ENCODE peak calls at places on chromosomes 4 and X, in eight cellular contexts. One of them, this sample, is unnamed.
A peak's percentile ranks its signal among the peaks of the same experiment; 100 is the strongest.

GRCh38 chr4:24470681-24471622 is 113.4 kb downstream of the DHX15 start:
- DNase-seq in HCT116: no peak
- DNase-seq in K562: no peak
- DNase-seq in GM23338: peak; percentile 60
- DNase-seq in SK-N-SH: peak; percentile 63
- DNase-seq in HL-60: peak; percentile 12
- DNase-seq in HepG2: no peak
- DNase-seq in GM12878: no peak
- DNase-seq in this sample: no peak

GRCh38 chr4:165289429-165289785 is 38.1 kb upstream of the MSMO1 start:
- DNase-seq in HCT116: no peak
- DNase-seq in K562: no peak
- DNase-seq in GM23338: no peak
- DNase-seq in SK-N-SH: no peak
- DNase-seq in HL-60: no peak
- DNase-seq in HepG2: no peak
- DNase-seq in GM12878: no peak
- DNase-seq in this sample: no peak

GRCh38 chrX:125436855-125437254 is 117.2 kb downstream of the TEX13C start:
- DNase-seq in HCT116: no peak
- DNase-seq in K562: peak; percentile 10
- DNase-seq in GM23338: peak; percentile 50
- DNase-seq in SK-N-SH: no peak
- DNase-seq in HL-60: peak; percentile 23
- DNase-seq in HepG2: no peak
- DNase-seq in GM12878: no peak
- DNase-seq in this sample: no peak

GRCh38 chr4:126661194-126661593 is 971.6 kb upstream of the INTU start:
- DNase-seq in HCT116: no peak
- DNase-seq in K562: no peak
- DNase-seq in GM23338: no peak
- DNase-seq in SK-N-SH: no peak
- DNase-seq in HL-60: no peak
- DNase-seq in HepG2: no peak
- DNase-seq in GM12878: no peak
- DNase-seq in this sample: no peak

GRCh38 chr4:2423066-2423465 is 4.3 kb downstream of the CFAP99 start:
- DNase-seq in HCT116: no peak
- DNase-seq in K562: no peak
- DNase-seq in GM23338: no peak
- DNase-seq in SK-N-SH: no peak
- DNase-seq in HL-60: no peak
- DNase-seq in HepG2: no peak
- DNase-seq in GM12878: no peak
- DNase-seq in this sample: no peak

GRCh38 chr4:82543131-82543530 is 18.7 kb downstream of the TMEM150C start:
- DNase-seq in HCT116: no peak
- DNase-seq in K562: no peak
- DNase-seq in GM23338: no peak
- DNase-seq in SK-N-SH: no peak
- DNase-seq in HL-60: no peak
- DNase-seq in HepG2: no peak
- DNase-seq in GM12878: no peak
- DNase-seq in this sample: no peak

GRCh38 chr4:19791422-19792113 is 460.1 kb upstream of the SLIT2 start:
- DNase-seq in HCT116: no peak
- DNase-seq in K562: no peak
- DNase-seq in GM23338: peak; percentile 4
- DNase-seq in SK-N-SH: no peak
- DNase-seq in HL-60: no peak
- DNase-seq in HepG2: no peak
- DNase-seq in GM12878: no peak
- DNase-seq in this sample: no peak

GRCh38 chr4:84804126-84804525 is 162.4 kb downstream of the WDFY3 start:
- DNase-seq in HCT116: no peak
- DNase-seq in K562: no peak
- DNase-seq in GM23338: no peak
- DNase-seq in SK-N-SH: no peak
- DNase-seq in HL-60: no peak
- DNase-seq in HepG2: no peak
- DNase-seq in GM12878: no peak
- DNase-seq in this sample: no peak

GRCh38 chrX:148530464-148531077 is 30.2 kb downstream of the AFF2 start:
- DNase-seq in HCT116: no peak
- DNase-seq in K562: peak; percentile 5
- DNase-seq in GM23338: peak; percentile 55
- DNase-seq in SK-N-SH: no peak
- DNase-seq in HL-60: no peak
- DNase-seq in HepG2: no peak
- DNase-seq in GM12878: no peak
- DNase-seq in this sample: no peak

GRCh38 chr4:169627307-169627706 is 6.9 kb downstream of the CLCN3 start:
- DNase-seq in HCT116: no peak
- DNase-seq in K562: no peak
- DNase-seq in GM23338: no peak
- DNase-seq in SK-N-SH: no peak
- DNase-seq in HL-60: no peak
- DNase-seq in HepG2: no peak
- DNase-seq in GM12878: no peak
- DNase-seq in this sample: no peak

GRCh38 chr4:52548818-52549570 is 110.1 kb downstream of the USP46 start:
- DNase-seq in HCT116: no peak
- DNase-seq in K562: no peak
- DNase-seq in GM23338: no peak
- DNase-seq in SK-N-SH: no peak
- DNase-seq in HL-60: no peak
- DNase-seq in HepG2: no peak
- DNase-seq in GM12878: no peak
- DNase-seq in this sample: no peak

GRCh38 chrX:135543924-135544323 is 23.5 kb downstream of the INTS6L start:
- DNase-seq in HCT116: no peak
- DNase-seq in K562: peak; percentile 30
- DNase-seq in GM23338: peak; percentile 73
- DNase-seq in SK-N-SH: no peak
- DNase-seq in HL-60: no peak
- DNase-seq in HepG2: no peak
- DNase-seq in GM12878: no peak
- DNase-seq in this sample: no peak

GRCh38 chr4:38728651-38729141 is 54.1 kb downstream of the TLR10 start:
- DNase-seq in HCT116: peak; percentile 77
- DNase-seq in K562: no peak
- DNase-seq in GM23338: peak; percentile 70
- DNase-seq in SK-N-SH: no peak
- DNase-seq in HL-60: no peak
- DNase-seq in HepG2: peak; percentile 35
- DNase-seq in GM12878: no peak
- DNase-seq in this sample: no peak

GRCh38 chr4:53821179-53821851 is 230.0 kb upstream of the LNX1 start:
- DNase-seq in HCT116: no peak
- DNase-seq in K562: no peak
- DNase-seq in GM23338: no peak
- DNase-seq in SK-N-SH: no peak
- DNase-seq in HL-60: no peak
- DNase-seq in HepG2: no peak
- DNase-seq in GM12878: no peak
- DNase-seq in this sample: no peak
- TF ChIP-seq POLR2AphosphoS5 in HCT116: no peak
- TF ChIP-seq POLR2AphosphoS5 in K562: no peak
- TF ChIP-seq POLR2AphosphoS5 in GM23338: no peak
- TF ChIP-seq POLR2AphosphoS5 in SK-N-SH: no peak
- TF ChIP-seq POLR2AphosphoS5 in HL-60: no peak
- TF ChIP-seq POLR2AphosphoS5 in HepG2: no peak
- TF ChIP-seq POLR2AphosphoS5 in GM12878: no peak
- TF ChIP-seq POLR2AphosphoS5 in this sample: no peak

DNA sequence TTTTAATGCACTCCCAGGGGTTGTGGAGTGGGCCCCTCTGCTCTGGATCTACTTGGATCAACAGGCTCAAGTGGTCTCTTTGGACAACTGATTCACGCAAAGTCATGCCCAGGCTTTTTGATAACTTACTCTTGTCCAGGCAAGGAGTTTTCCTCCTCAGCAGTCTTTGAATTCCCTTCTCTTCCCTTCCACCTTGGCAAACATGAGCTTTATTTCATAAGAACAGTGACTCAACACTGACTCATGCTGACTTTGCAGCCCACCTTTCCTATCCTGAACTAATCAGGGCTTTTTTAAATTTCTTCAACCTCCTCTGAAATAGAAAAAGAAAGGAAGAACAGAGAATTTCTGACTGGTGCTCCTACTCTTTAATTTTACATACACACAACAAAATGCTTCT is 132.1 kb upstream of the LDB2 start:
- DNase-seq in HCT116: peak; percentile 59
- DNase-seq in K562: no peak
- DNase-seq in GM23338: no peak
- DNase-seq in SK-N-SH: no peak
- DNase-seq in HL-60: no peak
- DNase-seq in HepG2: no peak
- DNase-seq in GM12878: no peak
- DNase-seq in this sample: no peak
- TF ChIP-seq REST in HCT116: no peak
- TF ChIP-seq REST in K562: no peak
- TF ChIP-seq REST in GM23338: no peak
- TF ChIP-seq REST in SK-N-SH: no peak
- TF ChIP-seq REST in HL-60: no peak
- TF ChIP-seq REST in HepG2: no peak
- TF ChIP-seq REST in GM12878: no peak
- TF ChIP-seq REST in this sample: no peak

GRCh38 chrX:53686151-53686885 is at the start of gene HUWE1:
- DNase-seq in HCT116: no peak
- DNase-seq in K562: peak; percentile 72
- DNase-seq in GM23338: peak; percentile 86
- DNase-seq in SK-N-SH: peak; percentile 78
- DNase-seq in HL-60: peak; percentile 79
- DNase-seq in HepG2: peak; percentile 52
- DNase-seq in GM12878: no peak
- DNase-seq in this sample: no peak
- TF ChIP-seq POLR2AphosphoS5 in HCT116: peak; percentile 71
- TF ChIP-seq POLR2AphosphoS5 in K562: peak; percentile 54
- TF ChIP-seq POLR2AphosphoS5 in GM23338: peak; percentile 75
- TF ChIP-seq POLR2AphosphoS5 in SK-N-SH: peak; percentile 50
- TF ChIP-seq POLR2AphosphoS5 in HL-60: no peak
- TF ChIP-seq POLR2AphosphoS5 in HepG2: peak; percentile 69
- TF ChIP-seq POLR2AphosphoS5 in GM12878: peak; percentile 72
- TF ChIP-seq POLR2AphosphoS5 in this sample: no peak

GRCh38 chrX:7378406-7378805 is 230.5 kb upstream of the PUDP start:
- DNase-seq in HCT116: no peak
- DNase-seq in K562: no peak
- DNase-seq in GM23338: no peak
- DNase-seq in SK-N-SH: no peak
- DNase-seq in HL-60: peak; percentile 55
- DNase-seq in HepG2: no peak
- DNase-seq in GM12878: no peak
- DNase-seq in this sample: no peak

GRCh38 chrX:7372843-7373525 is 225.0 kb upstream of the PUDP start:
- DNase-seq in HCT116: no peak
- DNase-seq in K562: no peak
- DNase-seq in GM23338: no peak
- DNase-seq in SK-N-SH: no peak
- DNase-seq in HL-60: no peak
- DNase-seq in HepG2: no peak
- DNase-seq in GM12878: no peak
- DNase-seq in this sample: no peak
- TF ChIP-seq REST in HCT116: no peak
- TF ChIP-seq REST in K562: no peak
- TF ChIP-seq REST in GM23338: no peak
- TF ChIP-seq REST in SK-N-SH: no peak
- TF ChIP-seq REST in HL-60: no peak
- TF ChIP-seq REST in HepG2: no peak
- TF ChIP-seq REST in GM12878: no peak
- TF ChIP-seq REST in this sample: no peak

DNA sequence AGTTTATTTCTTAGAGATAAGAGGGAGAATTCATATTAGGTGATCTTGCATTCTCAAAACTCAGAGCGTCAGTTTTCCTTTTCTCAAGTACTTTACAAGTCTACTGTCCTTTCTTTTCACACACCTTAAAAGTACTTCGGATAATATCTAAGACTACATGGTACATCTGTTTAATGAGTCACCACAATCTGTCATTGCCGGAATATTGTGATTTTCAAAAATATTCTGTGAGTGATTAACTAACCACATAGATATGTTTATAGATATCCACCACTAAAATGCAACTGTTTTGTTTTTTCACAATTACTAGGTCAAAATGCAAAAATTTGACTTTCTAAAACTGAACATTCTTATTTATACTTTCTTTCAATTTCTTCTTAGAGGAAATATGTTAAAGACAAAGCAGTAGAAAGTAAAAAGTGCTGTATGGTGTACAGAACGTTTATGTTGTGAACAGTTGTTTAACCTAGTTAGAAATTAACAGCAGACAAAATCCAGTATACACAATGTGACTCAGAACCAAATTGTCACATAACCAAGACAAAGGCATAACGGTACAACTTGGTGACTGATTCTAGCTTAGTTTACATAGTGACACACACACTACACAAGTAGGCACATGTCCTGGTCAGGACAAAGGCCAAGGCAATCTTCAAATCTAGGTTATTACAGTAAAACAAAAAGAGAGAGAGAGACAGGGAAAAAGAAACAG is 482.9 kb downstream of the NAF1 start:
- DNase-seq in HCT116: no peak
- DNase-seq in K562: no peak
- DNase-seq in GM23338: no peak
- DNase-seq in SK-N-SH: no peak
- DNase-seq in HL-60: no peak
- DNase-seq in HepG2: peak; percentile 77
- DNase-seq in GM12878: no peak
- DNase-seq in this sample: peak; percentile 43
- TF ChIP-seq POLR2AphosphoS5 in HCT116: no peak
- TF ChIP-seq POLR2AphosphoS5 in K562: no peak
- TF ChIP-seq POLR2AphosphoS5 in GM23338: no peak
- TF ChIP-seq POLR2AphosphoS5 in SK-N-SH: no peak
- TF ChIP-seq POLR2AphosphoS5 in HL-60: no peak
- TF ChIP-seq POLR2AphosphoS5 in HepG2: no peak
- TF ChIP-seq POLR2AphosphoS5 in GM12878: no peak
- TF ChIP-seq POLR2AphosphoS5 in this sample: no peak

GRCh38 chr4:101346312-101346561 is 1.1 kb downstream of the PPP3CA start:
- DNase-seq in HCT116: no peak
- DNase-seq in K562: no peak
- DNase-seq in GM23338: no peak
- DNase-seq in SK-N-SH: peak; percentile 68
- DNase-seq in HL-60: peak; percentile 80
- DNase-seq in HepG2: peak; percentile 16
- DNase-seq in GM12878: no peak
- DNase-seq in this sample: no peak
- TF ChIP-seq REST in HCT116: no peak
- TF ChIP-seq REST in K562: no peak
- TF ChIP-seq REST in GM23338: no peak
- TF ChIP-seq REST in SK-N-SH: no peak
- TF ChIP-seq REST in HL-60: no peak
- TF ChIP-seq REST in HepG2: no peak
- TF ChIP-seq REST in GM12878: no peak
- TF ChIP-seq REST in this sample: no peak

This sample was measured in Panc1.